ENCODE peak calls at places on chromosomes 5 and 9, in four cellular contexts. One of them, this sample, is unnamed.

GRCh38 chr5:6766558-6767191 is 53.4 kb downstream of the TENT4A start:
- DNase-seq in WERI-Rb-1: no peak
- DNase-seq in effector memory CD4-positive, alpha-beta T cell: peak; percentile 8
- DNase-seq in stomach: peak; percentile 94
- DNase-seq in this sample: no peak

GRCh38 chr5:1471997-1472963 is 27.0 kb upstream of the SLC6A3 start:
- DNase-seq in stomach: no peak
- DNase-seq in effector memory CD4-positive, alpha-beta T cell: no peak
- DNase-seq in WERI-Rb-1: no peak
- DNase-seq in this sample: no peak

GRCh38 chr5:10601246-10602030 is 37.6 kb downstream of the ANKRD33B start:
- DNase-seq in stomach: peak; percentile 58
- DNase-seq in WERI-Rb-1: no peak
- DNase-seq in effector memory CD4-positive, alpha-beta T cell: no peak
- DNase-seq in this sample: peak; percentile 7

GRCh38 chr9:14627513-14627912 is 65.7 kb downstream of the ZDHHC21 start:
- DNase-seq in WERI-Rb-1: peak; percentile 9
- DNase-seq in stomach: no peak
- DNase-seq in effector memory CD4-positive, alpha-beta T cell: no peak
- DNase-seq in this sample: no peak

GRCh38 chr9:15722888-15723287 is 170.0 kb downstream of the CCDC171 start:
- DNase-seq in stomach: no peak
- DNase-seq in effector memory CD4-positive, alpha-beta T cell: no peak
- DNase-seq in WERI-Rb-1: no peak
- DNase-seq in this sample: peak; percentile 43

GRCh38 chr9:123796618-123797484 is 133.1 kb downstream of the DENND1A start:
- DNase-seq in effector memory CD4-positive, alpha-beta T cell: no peak
- DNase-seq in stomach: no peak
- DNase-seq in WERI-Rb-1: no peak
- DNase-seq in this sample: no peak

GRCh38 chr9:88387035-88387732 is 1.1 kb upstream of the SPIN1 start:
- DNase-seq in WERI-Rb-1: peak; percentile 21
- DNase-seq in effector memory CD4-positive, alpha-beta T cell: no peak
- DNase-seq in stomach: peak; percentile 34
- DNase-seq in this sample: peak; percentile 40

GRCh38 chr9:20297646-20298084 is 324.6 kb downstream of the MLLT3 start:
- DNase-seq in stomach: no peak
- DNase-seq in effector memory CD4-positive, alpha-beta T cell: no peak
- DNase-seq in WERI-Rb-1: no peak
- DNase-seq in this sample: no peak

GRCh38 chr5:154222414-154222813 is 31.9 kb downstream of the GALNT10 start:
- DNase-seq in effector memory CD4-positive, alpha-beta T cell: no peak
- DNase-seq in stomach: no peak
- DNase-seq in WERI-Rb-1: no peak
- DNase-seq in this sample: no peak

GRCh38 chr9:127388856-127389238 is 8.1 kb upstream of the SLC2A8 start:
- DNase-seq in WERI-Rb-1: no peak
- DNase-seq in stomach: no peak
- DNase-seq in effector memory CD4-positive, alpha-beta T cell: no peak
- DNase-seq in this sample: no peak

GRCh38 chr9:127390563-127390962 is 6.4 kb upstream of the SLC2A8 start:
- DNase-seq in stomach: no peak
- DNase-seq in effector memory CD4-positive, alpha-beta T cell: no peak
- DNase-seq in WERI-Rb-1: no peak
- DNase-seq in this sample: no peak

GRCh38 chr9:127388037-127388855 is 8.7 kb upstream of the SLC2A8 start:
- DNase-seq in WERI-Rb-1: no peak
- DNase-seq in effector memory CD4-positive, alpha-beta T cell: peak; percentile 83
- DNase-seq in stomach: no peak
- DNase-seq in this sample: no peak

GRCh38 chr9:127390243-127390535 is 6.8 kb upstream of the SLC2A8 start:
- DNase-seq in WERI-Rb-1: no peak
- DNase-seq in stomach: no peak
- DNase-seq in effector memory CD4-positive, alpha-beta T cell: no peak
- DNase-seq in this sample: no peak

GRCh38 chr9:127389391-127390242 is 7.4 kb upstream of the SLC2A8 start:
- DNase-seq in stomach: no peak
- DNase-seq in WERI-Rb-1: no peak
- DNase-seq in effector memory CD4-positive, alpha-beta T cell: no peak
- DNase-seq in this sample: no peak
- H3K4me3 ChIP-seq in stomach: no peak overlapping the region
- H3K4me3 ChIP-seq in WERI-Rb-1: no peak overlapping the region
- H3K4me3 ChIP-seq in effector memory CD4-positive, alpha-beta T cell: no peak overlapping the region
- H3K4me3 ChIP-seq in this sample: no peak overlapping the region

GRCh38 chr5:8598996-8599395 is 730.0 kb downstream of the MTRR start:
- DNase-seq in effector memory CD4-positive, alpha-beta T cell: no peak
- DNase-seq in WERI-Rb-1: no peak
- DNase-seq in stomach: no peak
- DNase-seq in this sample: no peak

GRCh38 chr5:8600843-8601242 is 731.9 kb downstream of the MTRR start:
- DNase-seq in stomach: no peak
- DNase-seq in WERI-Rb-1: no peak
- DNase-seq in effector memory CD4-positive, alpha-beta T cell: no peak
- DNase-seq in this sample: no peak

GRCh38 chr5:8606231-8606630 is 737.3 kb downstream of the MTRR start:
- DNase-seq in stomach: no peak
- DNase-seq in WERI-Rb-1: no peak
- DNase-seq in effector memory CD4-positive, alpha-beta T cell: no peak
- DNase-seq in this sample: no peak

GRCh38 chr5:8598356-8598755 is 729.4 kb downstream of the MTRR start:
- DNase-seq in stomach: no peak
- DNase-seq in WERI-Rb-1: no peak
- DNase-seq in effector memory CD4-positive, alpha-beta T cell: no peak
- DNase-seq in this sample: no peak

DNA sequence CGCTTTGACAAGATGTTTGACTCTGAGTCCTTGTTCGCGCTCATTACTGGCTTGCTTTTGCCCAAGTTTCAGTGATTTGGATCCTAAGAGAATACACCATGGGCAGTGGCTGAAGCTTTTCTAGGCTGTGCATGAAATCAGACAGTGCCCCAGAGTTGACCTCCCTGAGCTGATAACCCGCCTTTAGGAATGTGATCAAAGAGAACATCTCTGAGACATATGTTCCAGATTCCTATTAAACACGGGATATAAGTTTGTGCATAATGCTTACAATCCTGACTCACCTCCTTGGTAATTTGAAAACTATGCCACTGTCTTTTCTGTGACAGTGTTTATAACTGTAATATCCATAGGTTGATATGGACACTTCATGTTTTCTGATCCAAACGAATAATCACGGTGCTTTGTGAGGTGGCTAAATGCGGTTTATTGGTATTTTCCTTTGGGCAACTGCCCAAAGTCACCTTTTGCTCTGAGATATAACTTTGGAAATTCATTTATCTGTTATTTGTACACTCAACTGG is 732.9 kb downstream of the MTRR start:
- DNase-seq in effector memory CD4-positive, alpha-beta T cell: no peak
- DNase-seq in WERI-Rb-1: no peak
- DNase-seq in stomach: no peak
- DNase-seq in this sample: no peak
- H3K27me3 ChIP-seq in effector memory CD4-positive, alpha-beta T cell: no peaks in the 10 kb centered on the region
- H3K27me3 ChIP-seq in WERI-Rb-1: peaks cover 17% of the 10 kb centered on the region
- H3K27me3 ChIP-seq in stomach: no peaks in the 10 kb centered on the region
- H3K27me3 ChIP-seq in this sample: no peaks in the 10 kb centered on the region

DNA sequence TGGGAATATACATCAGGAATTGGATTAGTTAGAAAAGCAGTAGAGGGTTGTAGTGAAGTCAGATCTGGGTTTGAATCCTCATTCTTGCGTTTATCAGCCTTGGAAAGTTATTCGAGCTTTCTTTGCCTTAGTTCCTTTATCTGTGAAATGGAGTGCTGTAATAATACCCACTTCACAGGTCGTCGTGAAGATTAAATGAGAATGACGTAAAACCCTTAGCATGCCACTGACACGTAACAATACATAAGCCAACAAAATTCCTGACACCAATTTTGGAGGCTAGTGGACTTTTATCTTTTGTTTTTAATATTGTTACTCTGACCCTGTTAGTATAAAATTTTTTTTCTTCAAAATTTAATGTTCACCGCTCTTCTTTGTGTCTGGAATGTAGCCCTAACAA is 3.4 kb downstream of the SKP2 start:
- DNase-seq in effector memory CD4-positive, alpha-beta T cell: no peak
- DNase-seq in stomach: no peak
- DNase-seq in WERI-Rb-1: no peak
- DNase-seq in this sample: no peak
- H3K36me3 ChIP-seq in effector memory CD4-positive, alpha-beta T cell: peaks cover 19% of the 10 kb centered on the region
- H3K36me3 ChIP-seq in stomach: peaks cover 52% of the 10 kb centered on the region
- H3K36me3 ChIP-seq in WERI-Rb-1: peaks cover 82% of the 10 kb centered on the region
- H3K36me3 ChIP-seq in this sample: peaks cover 15% of the 10 kb centered on the region

GRCh38 chr9:35689601-35690446 is at the start of gene TPM2:
- DNase-seq in effector memory CD4-positive, alpha-beta T cell: no peak
- DNase-seq in stomach: peak; percentile 37
- DNase-seq in WERI-Rb-1: no peak
- DNase-seq in this sample: peak; percentile 95

GRCh38 chr9:35689351-35689600 is 449 bp downstream of the TPM2 start:
- DNase-seq in WERI-Rb-1: no peak
- DNase-seq in effector memory CD4-positive, alpha-beta T cell: no peak
- DNase-seq in stomach: no peak
- DNase-seq in this sample: peak; percentile 81

GRCh38 chr9:35687306-35687705 is 2.4 kb downstream of the TPM2 start:
- DNase-seq in effector memory CD4-positive, alpha-beta T cell: no peak
- DNase-seq in WERI-Rb-1: no peak
- DNase-seq in stomach: no peak
- DNase-seq in this sample: peak; percentile 62

GRCh38 chr9:35687972-35688557 is 1.7 kb downstream of the TPM2 start:
- DNase-seq in effector memory CD4-positive, alpha-beta T cell: no peak
- DNase-seq in stomach: no peak
- DNase-seq in WERI-Rb-1: no peak
- DNase-seq in this sample: no peak

GRCh38 chr9:35688558-35689350 is 971 bp downstream of the TPM2 start:
- DNase-seq in stomach: no peak
- DNase-seq in effector memory CD4-positive, alpha-beta T cell: no peak
- DNase-seq in WERI-Rb-1: no peak
- DNase-seq in this sample: peak; percentile 41
- H3K4me3 ChIP-seq in stomach: peak overlapping the region; percentile 67
- H3K4me3 ChIP-seq in effector memory CD4-positive, alpha-beta T cell: no peak overlapping the region
- H3K4me3 ChIP-seq in WERI-Rb-1: no peak overlapping the region
- H3K4me3 ChIP-seq in this sample: peak overlapping the region; percentile 92

GRCh38 chr5:176742246-176743105 is 67.9 kb upstream of the UNC5A start:
- DNase-seq in WERI-Rb-1: no peak
- DNase-seq in stomach: no peak
- DNase-seq in effector memory CD4-positive, alpha-beta T cell: no peak
- DNase-seq in this sample: peak; percentile 9
- H3K27me3 ChIP-seq in WERI-Rb-1: no peaks in the 10 kb centered on the region
- H3K27me3 ChIP-seq in stomach: peaks cover 100% of the 10 kb centered on the region
- H3K27me3 ChIP-seq in effector memory CD4-positive, alpha-beta T cell: peaks cover 25% of the 10 kb centered on the region
- H3K27me3 ChIP-seq in this sample: peaks cover 26% of the 10 kb centered on the region

DNA sequence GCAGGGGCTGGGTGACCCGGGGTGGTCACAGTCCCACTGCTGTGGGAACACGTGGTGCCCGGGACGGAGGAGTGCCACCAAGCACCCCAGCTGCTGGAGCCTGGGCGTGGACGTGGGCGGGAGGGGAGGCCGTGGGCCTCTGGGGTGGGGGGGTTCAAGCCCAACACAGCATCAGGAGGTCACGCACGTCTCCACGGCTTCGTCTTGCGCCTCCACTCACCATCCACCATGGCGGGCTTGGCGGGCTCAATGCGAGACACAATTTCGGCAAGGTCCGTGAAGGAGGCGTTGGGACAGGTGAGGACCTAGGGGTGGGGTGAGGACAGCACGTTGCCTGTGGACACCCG is 2.2 kb upstream of the NSMF start:
- DNase-seq in effector memory CD4-positive, alpha-beta T cell: no peak
- DNase-seq in WERI-Rb-1: no peak
- DNase-seq in stomach: no peak
- DNase-seq in this sample: no peak
- H3K36me3 ChIP-seq in effector memory CD4-positive, alpha-beta T cell: peaks cover 11% of the 10 kb centered on the region
- H3K36me3 ChIP-seq in WERI-Rb-1: peaks cover 15% of the 10 kb centered on the region
- H3K36me3 ChIP-seq in stomach: peaks cover 46% of the 10 kb centered on the region
- H3K36me3 ChIP-seq in this sample: peaks cover 4% of the 10 kb centered on the region

DNA sequence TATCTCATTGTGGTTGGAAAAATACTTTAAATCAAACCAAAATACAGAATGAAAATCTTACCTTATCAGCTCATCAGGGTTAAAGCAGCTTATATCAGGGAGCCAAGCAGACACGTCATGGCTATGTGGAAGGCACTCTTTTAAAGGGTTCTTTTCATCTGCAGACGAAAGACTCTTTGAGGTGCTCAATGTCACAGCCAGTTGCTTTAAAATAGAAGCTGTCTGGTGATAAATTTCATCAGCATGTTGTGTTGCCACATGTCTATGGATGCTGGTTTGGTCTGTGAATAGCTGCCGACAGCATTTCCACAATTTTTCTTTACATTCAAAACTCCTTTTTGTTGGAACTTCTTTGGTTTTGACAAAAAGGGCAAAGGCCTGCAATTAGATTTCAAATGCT is 7.5 kb downstream of the TSTD2 start:
- DNase-seq in stomach: no peak
- DNase-seq in WERI-Rb-1: no peak
- DNase-seq in effector memory CD4-positive, alpha-beta T cell: no peak
- DNase-seq in this sample: no peak
- H3K4me3 ChIP-seq in stomach: no peak overlapping the region
- H3K4me3 ChIP-seq in WERI-Rb-1: no peak overlapping the region
- H3K4me3 ChIP-seq in effector memory CD4-positive, alpha-beta T cell: no peak overlapping the region
- H3K4me3 ChIP-seq in this sample: no peak overlapping the region

DNA sequence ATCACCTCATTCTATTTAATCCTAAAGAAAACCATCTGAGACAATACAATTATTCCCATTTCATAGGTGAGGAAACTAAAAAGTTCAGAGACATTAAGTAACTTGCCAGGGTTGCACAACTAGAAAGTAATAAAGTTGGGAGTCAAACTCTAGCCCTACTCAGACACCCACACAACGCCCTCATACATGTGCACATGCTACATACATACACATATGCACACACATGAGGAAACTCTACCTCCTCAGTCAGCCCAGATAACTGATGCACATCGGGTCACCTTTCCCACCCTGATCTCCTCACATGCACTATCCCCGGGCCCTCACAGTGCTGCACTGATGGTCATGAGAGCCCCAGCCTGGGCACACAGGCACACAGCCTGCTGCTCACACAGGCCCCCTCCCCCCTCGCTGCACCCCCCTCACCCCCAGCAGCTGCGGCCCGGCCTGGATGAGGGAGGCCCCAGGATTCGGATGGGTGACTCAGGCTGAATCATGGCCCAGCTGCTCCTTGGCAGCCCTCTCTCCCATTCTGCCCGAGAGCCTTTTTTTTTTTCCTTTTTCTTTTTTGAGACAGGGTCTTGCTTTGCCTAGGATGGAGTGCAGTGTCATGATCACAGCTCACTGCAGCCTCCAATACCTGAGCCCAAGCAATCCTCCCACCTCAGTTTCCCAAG is 5.0 kb upstream of the GPRIN1 start:
- DNase-seq in WERI-Rb-1: no peak
- DNase-seq in stomach: no peak
- DNase-seq in effector memory CD4-positive, alpha-beta T cell: no peak
- DNase-seq in this sample: no peak
- H3K27me3 ChIP-seq in WERI-Rb-1: no peaks in the 10 kb centered on the region
- H3K27me3 ChIP-seq in stomach: peaks cover 88% of the 10 kb centered on the region
- H3K27me3 ChIP-seq in effector memory CD4-positive, alpha-beta T cell: peaks cover 29% of the 10 kb centered on the region
- H3K27me3 ChIP-seq in this sample: peaks cover 25% of the 10 kb centered on the region